ENCODE peak calls at places on chromosomes 4 and X, in six cellular contexts. S is foreskin fibroblast, P is uterus, X is GM23338, U is choroid plexus epithelial cell, J is MM.1S. F is an unnamed sample.
A peak's percentile ranks its signal among the peaks of the same experiment; 100 is the strongest.

GRCh38 chrX:108091878-108092291 is 307 bp downstream of the ATG4A start:
- DNase-seq in J (peak; percentile 23), P (no peak), X (no peak), U (no peak), S (no peak), F (no peak)

GRCh38 chr4:158371158-158371557 is 150.5 kb upstream of the RXFP1 start:
- DNase-seq in U (peak; percentile 60), X (no peak), S (peak; percentile 20), J (no peak), P (no peak), F (no peak)

GRCh38 chr4:82721819-82722423 is 76.7 kb downstream of the SCD5 start:
- DNase-seq in S (no peak), P (no peak), J (peak; percentile 45), X (no peak), U (peak; percentile 38), F (no peak)

GRCh38 chr4:184645904-184646610 is 3.2 kb downstream of the CASP3 start:
- DNase-seq in S (no peak), U (no peak), J (peak; percentile 66), P (no peak), X (no peak), F (no peak)

GRCh38 chr4:151561551-151562256 is 152.7 kb downstream of the FHIP1A start:
- DNase-seq in U (no peak), J (no peak), S (no peak), X (no peak), P (no peak), F (no peak)

GRCh38 chr4:182369211-182369610 is 126.0 kb downstream of the TENM3 start:
- DNase-seq in S (no peak), P (no peak), J (no peak), U (peak; percentile 65), X (peak; percentile 14), F (no peak)

GRCh38 chr4:112704991-112705845 is 68.3 kb downstream of the LARP7 start:
- DNase-seq in S (peak; percentile 59), J (no peak), P (peak; percentile 53), X (peak; percentile 61), U (peak; percentile 69), F (no peak)

GRCh38 chr4:153061971-153062370 is 125.8 kb downstream of the FHDC1 start:
- DNase-seq in S (no peak), U (no peak), X (no peak), J (no peak), P (no peak), F (no peak)

GRCh38 chrX:11446331-11446730 is 153.1 kb downstream of the AMELX start:
- DNase-seq in S (peak; percentile 33), X (no peak), J (no peak), P (no peak), U (peak; percentile 70), F (no peak)

GRCh38 chrX:115533485-115533884 is 27.5 kb upstream of the PLS3 start:
- DNase-seq in P (no peak), X (no peak), S (peak; percentile 20), U (peak; percentile 74), J (no peak), F (no peak)

GRCh38 chr4:4922441-4922840 is 63.0 kb downstream of the MSX1 start:
- DNase-seq in J (no peak), U (no peak), P (no peak), X (no peak), S (no peak), F (no peak)

GRCh38 chrX:10989386-10989785 is 121.7 kb upstream of the HCCS start:
- DNase-seq in S (no peak), U (peak; percentile 13), P (no peak), X (peak; percentile 28), J (no peak), F (no peak)

GRCh38 chrX:57821703-57822375 is 88.4 kb downstream of the ZXDA start:
- DNase-seq in U (peak; percentile 71), J (peak; percentile 83), P (peak; percentile 28), X (peak; percentile 74), S (peak; percentile 20), F (peak; percentile 26)

GRCh38 chrX:108230562-108230961 is 139.0 kb downstream of the ATG4A start:
- DNase-seq in X (no peak), J (no peak), U (no peak), P (no peak), S (peak; percentile 22), F (no peak)

GRCh38 chrX:10525381-10525780 is 95.0 kb downstream of the MID1 start:
- DNase-seq in P (no peak), S (no peak), U (no peak), X (no peak), J (no peak), F (no peak)

GRCh38 chr4:7351014-7351413 is 83.7 kb downstream of the PSAPL1 start:
- DNase-seq in S (no peak), J (no peak), U (no peak), P (no peak), X (no peak), F (no peak)

GRCh38 chrX:119105826-119106225 is 21.8 kb downstream of the KIAA1210 start:
- DNase-seq in P (no peak), S (no peak), J (no peak), X (no peak), U (peak; percentile 42), F (no peak)

GRCh38 chr4:5128569-5128968 is 77.3 kb downstream of the STK32B start:
- DNase-seq in U (no peak), S (no peak), X (no peak), J (no peak), P (no peak), F (no peak)

GRCh38 chrX:47193475-47194241 is at the start of gene UBA1:
- DNase-seq in J (peak; percentile 91), U (peak; percentile 96), S (peak; percentile 85), X (peak; percentile 95), P (peak; percentile 98), F (peak; percentile 83)

GRCh38 chrX:2819345-2820130 is 9.2 kb upstream of the GYG2 start:
- DNase-seq in X (no peak), P (no peak), S (no peak), U (peak; percentile 52), J (no peak), F (no peak)

GRCh38 chr4:17597517-17597916 is 16.9 kb upstream of the MED28 start:
- DNase-seq in P (no peak), S (no peak), U (peak; percentile 35), J (no peak), X (peak; percentile 18), F (no peak)

GRCh38 chr4:12116009-12116542 is 687.4 kb upstream of the HS3ST1 start:
- DNase-seq in S (no peak), U (no peak), J (no peak), X (no peak), P (no peak), F (no peak)

GRCh38 chr4:168712316-168712855 is 215.5 kb downstream of the PALLD start:
- DNase-seq in U (no peak), X (no peak), J (no peak), P (no peak), S (no peak), F (no peak)

GRCh38 chr4:42568610-42569207 is 88.2 kb downstream of the ATP8A1 start:
- DNase-seq in P (peak; percentile 61), J (peak; percentile 75), U (peak; percentile 81), S (peak; percentile 22), X (peak; percentile 88), F (peak; percentile 33)

GRCh38 chr4:99763635-99764101 is 53.0 kb upstream of the DAPP1 start:
- DNase-seq in P (peak; percentile 62), X (no peak), J (no peak), S (peak; percentile 72), U (peak; percentile 67), F (peak; percentile 90)

GRCh38 chrX:19739683-19740082 is 147.7 kb downstream of the SH3KBP1 start:
- DNase-seq in J (peak; percentile 16), S (peak; percentile 61), P (peak; percentile 33), X (peak; percentile 67), U (peak; percentile 77), F (no peak)

GRCh38 chrX:3393168-3393567 is 46.7 kb upstream of the MXRA5 start:
- DNase-seq in X (no peak), S (no peak), P (no peak), J (no peak), U (peak; percentile 1), F (no peak)

GRCh38 chr4:77156533-77156911 is 485 bp upstream of the CCNG2 start:
- DNase-seq in J (peak; percentile 99), U (peak; percentile 100), S (peak; percentile 99), P (peak; percentile 98), X (peak; percentile 100), F (peak; percentile 98)

GRCh38 chr4:103272174-103272573 is 74.0 kb upstream of the CENPE start:
- DNase-seq in X (no peak), S (no peak), P (no peak), U (no peak), J (no peak), F (no peak)

GRCh38 chr4:176340871-176341685 is 21.3 kb downstream of the SPCS3 start:
- DNase-seq in S (no peak), P (no peak), U (peak; percentile 75), J (peak; percentile 36), X (peak; percentile 57), F (no peak)
- TF ChIP-seq CTCF in S (peak; percentile 29), P (peak; percentile 57), U (peak; percentile 61), J (peak; percentile 62), X (peak; percentile 50), F (peak; percentile 72)

GRCh38 chr4:53651142-53651720 is 59.9 kb upstream of the LNX1 start:
- DNase-seq in P (peak; percentile 63), U (no peak), J (no peak), S (no peak), X (no peak), F (no peak)
- H3K4me3 ChIP-seq in P (no peak overlapping the region), U (no peak overlapping the region), J (no peak overlapping the region), S (no peak overlapping the region), X (no peak overlapping the region), F (no peak overlapping the region)

GRCh38 chr4:28565434-28565833 is 1704.8 kb downstream of the STIM2 start:
- DNase-seq in P (no peak), X (no peak), S (no peak), U (no peak), J (no peak), F (no peak)
- TF ChIP-seq CTCF in P (no peak), X (no peak), S (no peak), U (no peak), J (no peak), F (no peak)

GRCh38 chrX:13000311-13000811 is 25.5 kb downstream of the TMSB4X start:
- DNase-seq in J (peak; percentile 58), X (no peak), U (no peak), P (no peak), S (no peak), F (no peak)
- H3K4me3 ChIP-seq in J (peak overlapping the region; percentile 40), X (no peak overlapping the region), U (no peak overlapping the region), P (no peak overlapping the region), S (no peak overlapping the region), F (no peak overlapping the region)

GRCh38 chrX:24515447-24515846 is 50.4 kb downstream of the PDK3 start:
- DNase-seq in P (no peak), S (no peak), J (no peak), X (peak; percentile 34), U (peak; percentile 48), F (no peak)
- TF ChIP-seq CTCF in P (no peak), S (peak; percentile 9), J (no peak), X (peak; percentile 74), U (peak; percentile 55), F (no peak)

F was measured in epithelial cell of proximal tubule.